ENCODE peak calls at places on chromosomes 7 and 10, in eight cellular contexts. C is renal cortical epithelial cell, M is AML-193, O is GOT3, I is HT1080, Z is fibroblast of mammary gland, H is Ammon's horn, U is fibroblast of lung. K is an unnamed sample.

GRCh38 chr10:86122646-86123045 is 243.9 kb downstream of the GRID1 start:
- DNase-seq in C (no peak), M (no peak), O (no peak), I (no peak), Z (no peak), H (no peak), U (no peak), K (no peak)

GRCh38 chr10:13869295-13869664 is 282.5 kb downstream of the PRPF18 start:
- DNase-seq in C (no peak), M (no peak), O (no peak), I (no peak), Z (no peak), H (no peak), U (no peak), K (no peak)

GRCh38 chr7:116139007-116139406 is 71.3 kb upstream of the TES start:
- DNase-seq in C (peak), M (no peak), O (no peak), I (no peak), Z (peak), H (peak), U (peak), K (peak)

GRCh38 chr7:2809903-2810628 is 34.0 kb downstream of the GNA12 start:
- DNase-seq in C (no peak), M (no peak), O (no peak), I (no peak), Z (peak), H (no peak), U (peak), K (no peak)

GRCh38 chr10:119368991-119369869 is 161.9 kb downstream of the GRK5 start:
- DNase-seq in C (no peak), M (no peak), O (no peak), I (no peak), Z (no peak), H (no peak), U (no peak), K (no peak)

GRCh38 chr7:45726883-45727282 is 146.0 kb downstream of the CCDC201 start:
- DNase-seq in C (no peak), M (no peak), O (no peak), I (no peak), Z (no peak), H (no peak), U (no peak), K (no peak)

GRCh38 chr10:50614444-50615137 is 9.2 kb downstream of the SGMS1 start:
- DNase-seq in C (no peak), M (no peak), O (no peak), I (no peak), Z (no peak), H (no peak), U (no peak), K (no peak)

GRCh38 chr7:116711790-116712189 is 39.8 kb downstream of the MET start:
- DNase-seq in C (no peak), M (no peak), O (no peak), I (no peak), Z (no peak), H (no peak), U (no peak), K (no peak)

GRCh38 chr10:127945335-127945734 is 38.4 kb downstream of the PTPRE start:
- DNase-seq in C (peak), M (peak), O (no peak), I (peak), Z (peak), H (no peak), U (peak), K (peak)

GRCh38 chr7:111262293-111263116 is 171.6 kb downstream of the LRRN3 start:
- DNase-seq in C (no peak), M (no peak), O (no peak), I (no peak), Z (no peak), H (no peak), U (no peak), K (no peak)

GRCh38 chr7:92881091-92881485 is 44.7 kb upstream of the CDK6 start:
- DNase-seq in C (no peak), M (no peak), O (no peak), I (no peak), Z (no peak), H (no peak), U (no peak), K (no peak)

GRCh38 chr10:100970914-100971811 is 1.9 kb downstream of the SEMA4G start:
- DNase-seq in C (peak), M (no peak), O (no peak), I (no peak), Z (no peak), H (no peak), U (no peak), K (no peak)

GRCh38 chr10:4263281-4263921 is 478.4 kb upstream of the KLF6 start:
- DNase-seq in C (no peak), M (no peak), O (no peak), I (no peak), Z (peak), H (no peak), U (no peak), K (no peak)

GRCh38 chr7:151056286-151057037 is 1.2 kb downstream of the CDK5 start:
- DNase-seq in C (no peak), M (no peak), O (no peak), I (no peak), Z (no peak), H (no peak), U (no peak), K (no peak)